ENCODE peak calls at places on chromosomes 12 and 14, in five cellular contexts. I is epithelial cell of esophagus; C is effector memory CD8-positive, alpha-beta T cell; P is activated T-helper 1 cell treated with Interleukin-2 at 50 U/mL for 16 hours; H is CD4-positive, alpha-beta memory T cell. L is an unnamed sample.

GRCh38 chr14:93464271-93464670 is 33.5 kb downstream of the UNC79 start:
- DNase-seq in I (no peak), C (no peak), P (no peak), H (no peak), L (no peak)

GRCh38 chr12:2336409-2336829 is 283.6 kb downstream of the CACNA1C start:
- DNase-seq in I (peak; percentile 34), C (no peak), P (no peak), H (no peak), L (peak; percentile 87)

GRCh38 chr12:68270358-68270757 is 17.0 kb upstream of the IL22 start:
- DNase-seq in I (no peak), C (no peak), P (no peak), H (no peak), L (no peak)

GRCh38 chr14:95431199-95432145 is 85.0 kb downstream of the SYNE3 start:
- DNase-seq in I (peak; percentile 40), C (no peak), P (no peak), H (no peak), L (no peak)

GRCh38 chr12:94185801-94186200 is 37.4 kb downstream of the PLXNC1 start:
- DNase-seq in I (no peak), C (no peak), P (no peak), H (no peak), L (no peak)

GRCh38 chr12:52787324-52787996 is 8.5 kb downstream of the KRT3 start:
- DNase-seq in I (no peak), C (no peak), P (no peak), H (no peak), L (no peak)

GRCh38 chr12:93002278-93003054 is 73.4 kb upstream of the EEA1 start:
- DNase-seq in I (peak; percentile 90), C (no peak), P (no peak), H (no peak), L (peak; percentile 18)

GRCh38 chr14:82438416-82438815 is 904.8 kb upstream of the SEL1L start:
- DNase-seq in I (no peak), C (no peak), P (no peak), H (no peak), L (no peak)

GRCh38 chr14:94051115-94051514 is 25.0 kb downstream of the OTUB2 start:
- DNase-seq in I (peak; percentile 60), C (no peak), P (no peak), H (no peak), L (no peak)

GRCh38 chr12:68815928-68816800 is 8.2 kb downstream of the MDM2 start:
- DNase-seq in I (no peak), C (no peak), P (no peak), H (no peak), L (no peak)

GRCh38 chr14:105140581-105140980 is 28.0 kb downstream of the JAG2 start:
- DNase-seq in I (no peak), C (no peak), P (no peak), H (no peak), L (no peak)

GRCh38 chr12:109736552-109737108 is 23.0 kb downstream of the FAM222A start:
- DNase-seq in I (peak; percentile 45), C (no peak), P (no peak), H (no peak), L (peak; percentile 25)

GRCh38 chr14:68458840-68459469 is 333.9 kb downstream of the ZFP36L1 start:
- DNase-seq in I (peak; percentile 87), C (no peak), P (no peak), H (no peak), L (peak; percentile 70)

GRCh38 chr12:127293507-127294310 is 973.3 kb upstream of the TMEM132C start:
- DNase-seq in I (peak; percentile 81), C (peak; percentile 49), P (peak; percentile 19), H (no peak), L (no peak)

GRCh38 chr12:48817957-48818830 is at the start of gene CACNB3:
- DNase-seq in I (peak; percentile 64), C (peak; percentile 76), P (peak; percentile 67), H (peak; percentile 86), L (peak; percentile 62)

GRCh38 chr14:29463727-29464370 is 463.8 kb downstream of the PRKD1 start:
- DNase-seq in I (no peak), C (no peak), P (no peak), H (no peak), L (no peak)

GRCh38 chr12:65335021-65335714 is 56.7 kb downstream of the MSRB3 start:
- DNase-seq in I (peak; percentile 78), C (no peak), P (no peak), H (no peak), L (peak; percentile 92)

GRCh38 chr14:76280221-76280620 is 95.7 kb upstream of the ESRRB start:
- DNase-seq in I (no peak), C (no peak), P (no peak), H (no peak), L (no peak)

GRCh38 chr14:61577506-61577931 is 117.8 kb upstream of the HIF1A start:
- DNase-seq in I (no peak), C (no peak), P (no peak), H (no peak), L (no peak)

GRCh38 chr12:38544357-38545066 is 227.9 kb downstream of the ALG10B start:
- DNase-seq in I (no peak), C (no peak), P (no peak), H (no peak), L (no peak)

L was measured in NCI-H226.